ENCODE peak calls at places on chromosomes 2 and 18, in nine cellular contexts. P is GM23338, F is HepG2, X is HL-60, L is HCT116, Z is K562, K is A549, M is Panc1, Y is SK-N-SH. C is an unnamed sample.

GRCh38 chr2:46992776-46993175 is 77.2 kb upstream of the MCFD2 start:
- DNase-seq in X (no peak), K (no peak), L (no peak), Y (no peak), M (no peak), Z (no peak), P (no peak), F (no peak), C (no peak)

GRCh38 chr18:28560339-28560738 is 383.4 kb upstream of the CDH2 start:
- DNase-seq in X (no peak), L (no peak), P (no peak), K (no peak), Z (no peak), M (no peak), Y (peak), F (no peak), C (no peak)

GRCh38 chr2:69544951-69545350 is 98.6 kb downstream of the AAK1 start:
- DNase-seq in Z (no peak), K (no peak), Y (no peak), M (no peak), X (no peak), L (no peak), F (no peak), P (no peak), C (no peak)

GRCh38 chr2:150041721-150042450 is 445.6 kb downstream of the RND3 start:
- DNase-seq in L (no peak), X (no peak), K (no peak), F (no peak), P (no peak), Y (no peak), M (no peak), Z (no peak), C (no peak)

GRCh38 chr2:12964904-12965539 is 248.3 kb downstream of the TRIB2 start:
- DNase-seq in P (no peak), Y (peak), F (no peak), K (no peak), Z (peak), X (no peak), L (no peak), M (no peak), C (no peak)

GRCh38 chr2:46706264-46706983 is 209.2 kb downstream of the MCFD2 start:
- DNase-seq in F (no peak), X (no peak), L (no peak), Z (no peak), M (no peak), P (no peak), K (no peak), Y (no peak), C (no peak)

GRCh38 chr2:23418490-23418911 is 33.5 kb downstream of the KLHL29 start:
- DNase-seq in Z (no peak), L (no peak), K (no peak), Y (no peak), X (no peak), F (no peak), P (no peak), M (no peak), C (no peak)

GRCh38 chr18:9100796-9101195 is 1.7 kb upstream of the NDUFV2 start:
- DNase-seq in K (no peak), L (no peak), Y (no peak), M (no peak), P (no peak), X (no peak), Z (no peak), F (no peak), C (no peak)

GRCh38 chr2:45316576-45317338 is 294.3 kb downstream of the SRBD1 start:
- DNase-seq in X (no peak), M (no peak), Y (no peak), L (no peak), F (no peak), P (no peak), K (no peak), Z (no peak), C (no peak)

GRCh38 chr2:163716101-163716500 is 19.7 kb downstream of the FIGN start:
- DNase-seq in P (no peak), M (no peak), X (no peak), Y (no peak), L (no peak), Z (no peak), F (no peak), K (no peak), C (no peak)

GRCh38 chr2:163719278-163719677 is 16.5 kb downstream of the FIGN start:
- DNase-seq in M (no peak), L (no peak), X (no peak), K (no peak), F (no peak), P (no peak), Y (no peak), Z (no peak), C (no peak)

GRCh38 chr2:163717474-163717873 is 18.3 kb downstream of the FIGN start:
- DNase-seq in L (no peak), F (peak), K (no peak), Y (no peak), M (no peak), X (no peak), P (no peak), Z (no peak), C (no peak)

GRCh38 chr2:163715199-163715598 is 20.6 kb downstream of the FIGN start:
- DNase-seq in P (peak), K (no peak), M (no peak), Z (no peak), Y (no peak), L (no peak), F (no peak), X (no peak), C (no peak)

DNA sequence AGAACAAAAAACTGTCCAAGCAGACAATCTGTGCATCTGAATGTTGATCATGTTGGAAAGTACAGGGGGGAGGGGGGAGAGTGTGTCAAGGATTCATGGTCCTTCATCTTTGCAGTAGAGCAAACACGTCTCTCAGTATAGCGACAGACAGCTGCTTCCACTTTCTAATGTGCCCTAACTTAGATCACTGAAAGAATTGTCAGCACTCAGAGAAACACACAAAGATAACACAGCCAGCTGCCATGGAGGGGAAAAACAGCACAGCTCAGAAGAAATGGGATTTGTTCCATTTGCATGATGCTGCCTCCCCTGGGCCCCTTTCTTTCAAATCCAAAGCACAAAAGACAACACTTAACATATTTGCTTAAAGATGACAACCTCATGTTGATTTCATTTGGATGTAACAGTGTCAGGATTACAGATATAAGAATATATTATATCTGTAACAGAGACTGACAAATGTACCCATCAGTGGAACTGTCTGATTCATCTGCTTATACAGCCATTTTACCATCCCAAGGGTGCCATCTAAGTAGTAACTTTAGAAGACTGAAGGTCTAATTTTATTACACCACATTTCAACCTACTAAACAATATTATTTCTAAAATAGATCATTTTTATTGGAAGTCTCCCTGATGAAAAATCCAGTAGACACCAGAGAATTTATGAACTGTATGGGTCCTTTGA is 17.7 kb downstream of the FIGN start:
- DNase-seq in F (peak), P (peak), Z (no peak), L (no peak), M (no peak), K (no peak), Y (peak), X (no peak), C (no peak)
- TF ChIP-seq REST in F (no peak), P (no peak), Z (no peak), L (no peak), M (no peak), K (no peak), Y (no peak), X (no peak), C (no peak)

GRCh38 chr2:173657996-173658717 is 303.5 kb downstream of the CDCA7 start:
- DNase-seq in P (no peak), M (no peak), L (peak), K (peak), Z (no peak), X (no peak), Y (peak), F (peak), C (no peak)
- TF ChIP-seq REST in P (no peak), M (no peak), L (no peak), K (no peak), Z (no peak), X (no peak), Y (peak), F (no peak), C (no peak)

GRCh38 chr2:164110518-164110917 is 374.7 kb upstream of the FIGN start:
- DNase-seq in M (no peak), P (no peak), Y (no peak), F (no peak), L (no peak), Z (no peak), K (no peak), X (no peak), C (no peak)

GRCh38 chr2:164115806-164116205 is 380.0 kb upstream of the FIGN start:
- DNase-seq in K (no peak), P (no peak), Y (no peak), Z (no peak), X (no peak), M (no peak), F (no peak), L (no peak), C (no peak)

GRCh38 chr2:164114937-164115336 is 379.1 kb upstream of the FIGN start:
- DNase-seq in Y (no peak), X (no peak), L (no peak), M (no peak), P (peak), K (no peak), Z (no peak), F (no peak), C (no peak)

GRCh38 chr2:164109006-164109405 is 373.2 kb upstream of the FIGN start:
- DNase-seq in M (no peak), Y (no peak), X (no peak), L (no peak), Z (no peak), K (no peak), P (no peak), F (no peak), C (no peak)

GRCh38 chr2:164112105-164112504 is 376.3 kb upstream of the FIGN start:
- DNase-seq in L (no peak), F (no peak), K (no peak), P (no peak), M (no peak), Z (no peak), X (no peak), Y (no peak), C (no peak)
- TF ChIP-seq REST in L (no peak), F (no peak), K (no peak), P (no peak), M (no peak), Z (no peak), X (no peak), Y (no peak), C (no peak)

DNA sequence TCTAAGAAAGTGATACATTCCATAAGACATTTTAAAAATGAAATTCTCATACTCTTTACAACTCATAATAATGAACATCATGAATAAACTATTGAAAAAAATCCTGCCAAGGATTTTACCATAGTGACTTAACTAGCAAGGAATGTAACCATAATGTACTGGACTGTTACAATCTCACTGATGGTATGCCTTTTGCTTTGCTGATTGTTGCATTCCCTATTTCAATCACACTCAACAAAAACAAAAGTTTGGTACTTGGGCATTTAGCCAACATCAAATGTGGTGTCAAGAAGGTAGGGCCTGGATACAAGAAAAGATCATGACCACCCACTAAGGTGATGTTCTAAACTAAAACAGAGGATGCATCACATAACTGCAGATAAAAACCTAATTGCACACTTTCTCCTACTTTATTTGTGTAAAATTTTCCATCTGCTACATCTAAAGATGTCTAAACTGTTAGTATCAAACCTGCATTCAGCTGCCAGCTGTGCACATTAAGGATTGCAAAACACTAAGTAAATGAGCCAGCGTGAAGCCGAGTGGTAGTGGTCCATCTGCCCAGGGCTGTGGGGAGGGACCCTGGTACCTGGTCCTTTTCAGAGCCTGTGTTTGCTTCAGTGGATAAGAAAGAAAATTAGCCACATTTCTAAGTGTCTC is 564.4 kb downstream of the ZEB2 start:
- DNase-seq in K (no peak), Y (no peak), Z (no peak), M (no peak), L (no peak), F (no peak), X (no peak), P (no peak), C (no peak)
- TF ChIP-seq REST in K (no peak), Y (no peak), Z (no peak), M (no peak), L (no peak), F (no peak), X (no peak), P (no peak), C (no peak)

GRCh38 chr18:78831603-78832002 is 148.0 kb upstream of the SALL3 start:
- DNase-seq in F (no peak), M (no peak), Y (no peak), Z (no peak), L (no peak), K (no peak), X (no peak), P (no peak), C (no peak)
- TF ChIP-seq REST in F (no peak), M (no peak), Y (no peak), Z (no peak), L (no peak), K (no peak), X (no peak), P (no peak), C (no peak)

GRCh38 chr2:29068513-29068912 is 5.8 kb downstream of the PCARE start:
- DNase-seq in X (no peak), Z (no peak), P (no peak), M (no peak), Y (peak), K (no peak), L (no peak), F (no peak), C (no peak)

GRCh38 chr2:29066271-29066860 is 8.0 kb downstream of the PCARE start:
- DNase-seq in X (no peak), F (peak), K (no peak), P (no peak), Y (no peak), M (no peak), Z (no peak), L (no peak), C (no peak)

GRCh38 chr2:29065479-29065847 is 8.9 kb downstream of the PCARE start:
- DNase-seq in F (no peak), P (no peak), Y (peak), K (no peak), L (no peak), X (no peak), Z (no peak), M (no peak), C (no peak)

GRCh38 chr2:29064746-29065478 is 9.4 kb downstream of the PCARE start:
- DNase-seq in Z (no peak), Y (peak), P (no peak), X (no peak), L (no peak), M (no peak), F (no peak), K (no peak), C (no peak)

DNA sequence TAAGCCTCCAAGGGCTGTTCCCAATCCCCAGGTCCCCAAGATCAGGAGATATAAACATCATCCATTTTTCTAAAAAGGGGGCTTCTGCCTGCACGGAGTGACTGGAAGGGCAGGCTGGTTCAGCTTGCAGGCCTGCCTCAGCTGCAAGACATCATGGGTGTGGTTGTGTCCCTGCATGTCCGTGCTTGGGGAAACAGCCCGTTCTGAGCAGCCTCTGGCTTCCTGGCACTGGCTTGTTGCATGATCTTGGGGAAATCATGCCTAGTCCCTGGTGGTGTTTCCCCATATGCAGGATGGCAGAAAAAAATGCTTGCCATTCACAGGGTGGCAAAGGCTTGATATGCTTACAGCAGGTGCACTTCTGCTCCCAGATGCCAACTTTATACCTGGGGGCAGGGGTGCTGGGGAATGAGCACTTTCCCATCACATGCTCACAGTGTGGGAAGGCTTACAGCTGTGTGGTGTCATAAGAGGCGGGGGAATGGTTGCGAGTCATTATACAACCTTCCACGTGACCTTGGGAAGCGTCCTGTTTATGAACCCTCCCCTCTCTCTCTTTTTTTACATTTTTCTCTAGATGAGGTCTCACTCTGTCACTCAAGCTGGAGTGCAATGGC is 7.2 kb downstream of the PCARE start:
- DNase-seq in F (no peak), P (no peak), L (no peak), Z (no peak), Y (no peak), M (no peak), X (no peak), K (no peak), C (no peak)
- TF ChIP-seq REST in F (no peak), P (no peak), L (no peak), Z (no peak), Y (no peak), M (no peak), X (no peak), K (no peak), C (no peak)

GRCh38 chr2:9703085-9703641 is 72.4 kb upstream of the YWHAQ start:
- DNase-seq in X (no peak), P (no peak), L (peak), K (peak), Z (no peak), F (peak), M (peak), Y (no peak), C (no peak)
- TF ChIP-seq REST in X (no peak), P (no peak), L (no peak), K (no peak), Z (no peak), F (no peak), M (no peak), Y (no peak), C (no peak)

GRCh38 chr2:176934869-176935415 is 277.7 kb upstream of the HNRNPA3 start:
- DNase-seq in K (no peak), Z (no peak), Y (no peak), X (no peak), M (no peak), L (no peak), P (peak), F (no peak), C (no peak)

GRCh38 chr2:176935543-176936102 is 277.0 kb upstream of the HNRNPA3 start:
- DNase-seq in P (no peak), L (no peak), Z (no peak), M (no peak), Y (no peak), K (no peak), F (no peak), X (no peak), C (peak)

GRCh38 chr2:176936410-176936809 is 276.2 kb upstream of the HNRNPA3 start:
- DNase-seq in L (no peak), X (no peak), Y (no peak), M (no peak), K (no peak), P (no peak), F (no peak), Z (no peak), C (no peak)

GRCh38 chr2:176931588-176932563 is 280.7 kb upstream of the HNRNPA3 start:
- DNase-seq in Z (peak), K (peak), P (no peak), X (no peak), Y (peak), F (no peak), M (no peak), L (peak), C (peak)

DNA sequence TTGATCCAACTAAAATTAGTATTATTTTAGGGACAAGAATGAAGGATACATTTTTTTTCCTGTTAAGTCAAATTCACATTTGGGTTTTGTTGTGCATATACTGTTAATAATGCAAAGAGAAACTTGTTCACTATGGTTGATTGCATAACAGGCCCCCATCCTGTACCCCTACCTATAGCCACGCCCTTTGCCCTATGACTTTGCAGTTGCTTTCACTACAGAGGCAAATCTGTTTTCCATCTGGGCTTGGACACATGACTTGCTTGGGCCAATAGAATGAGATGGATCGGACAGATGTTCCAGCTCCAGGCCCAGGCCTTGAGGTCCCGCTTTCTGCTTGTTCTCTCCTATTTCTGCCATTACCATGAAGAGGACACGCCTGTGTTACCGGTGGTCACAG is 278.5 kb upstream of the HNRNPA3 start:
- DNase-seq in M (no peak), Y (no peak), Z (no peak), L (no peak), P (no peak), K (no peak), F (no peak), X (no peak), C (no peak)
- TF ChIP-seq REST in M (no peak), Y (no peak), Z (no peak), L (no peak), P (no peak), K (no peak), F (no peak), X (no peak), C (no peak)

GRCh38 chr2:133109772-133110171 is 439.8 kb upstream of the LYPD1 start:
- DNase-seq in Z (no peak), K (peak), X (no peak), M (no peak), L (no peak), F (no peak), P (no peak), Y (no peak), C (no peak)
- TF ChIP-seq REST in Z (no peak), K (no peak), X (no peak), M (no peak), L (no peak), F (no peak), P (no peak), Y (no peak), C (no peak)

GRCh38 chr2:21423854-21424253 is 300.1 kb downstream of the TDRD15 start:
- DNase-seq in M (no peak), F (no peak), K (no peak), X (no peak), Y (no peak), Z (no peak), L (no peak), P (no peak), C (no peak)

GRCh38 chr2:21422724-21423522 is 299.2 kb downstream of the TDRD15 start:
- DNase-seq in P (no peak), X (no peak), L (no peak), Z (no peak), F (peak), K (no peak), Y (no peak), M (no peak), C (no peak)

GRCh38 chr2:21418456-21418855 is 294.7 kb downstream of the TDRD15 start:
- DNase-seq in K (no peak), X (no peak), Y (no peak), P (no peak), Z (no peak), L (no peak), M (no peak), F (no peak), C (no peak)

GRCh38 chr2:21424375-21424774 is 300.6 kb downstream of the TDRD15 start:
- DNase-seq in L (no peak), X (no peak), F (no peak), M (no peak), P (no peak), Y (no peak), Z (no peak), K (no peak), C (no peak)

GRCh38 chr2:21422050-21422449 is 298.3 kb downstream of the TDRD15 start:
- DNase-seq in M (no peak), X (peak), P (peak), F (peak), K (peak), L (no peak), Z (peak), Y (peak), C (no peak)
- TF ChIP-seq REST in M (no peak), X (no peak), P (no peak), F (no peak), K (no peak), L (no peak), Z (no peak), Y (no peak), C (no peak)

C was measured in GM12878.